ENCODE peak calls at places on chromosome X, in eight cellular contexts. Y is fibroblast of mammary gland, U is T47D, G is NCI-H1694, C is psoas muscle, M is fibroblast of pulmonary artery, S is activated T-cell treated with anti-CD3 and anti-CD28 coated beads for 1 hour, I is T-helper 9 cell. B is an unnamed sample.

GRCh38 chrX:17860811-17861495 is at the start of gene RAI2:
- DNase-seq in Y (no peak), U (peak), G (no peak), C (peak), M (no peak), S (peak), I (no peak), B (no peak)

GRCh38 chrX:153333271-153333670 is 682 bp upstream of the ZNF275 start:
- DNase-seq in Y (peak), U (no peak), G (no peak), C (no peak), M (peak), S (no peak), I (no peak), B (no peak)

GRCh38 chrX:78375894-78376293 is 48.5 kb upstream of the CYSLTR1 start:
- DNase-seq in Y (no peak), U (no peak), G (no peak), C (no peak), M (no peak), S (no peak), I (no peak), B (no peak)

GRCh38 chrX:20060961-20061868 is 55.5 kb downstream of the MAP7D2 start:
- DNase-seq in Y (no peak), U (no peak), G (peak), C (no peak), M (no peak), S (no peak), I (no peak), B (peak)

GRCh38 chrX:43958529-43958928 is 14.7 kb downstream of the NDP start:
- DNase-seq in Y (peak), U (peak), G (peak), C (no peak), M (peak), S (no peak), I (no peak), B (no peak)

GRCh38 chrX:48465336-48465933 is 4.6 kb downstream of the SLC38A5 start:
- DNase-seq in Y (peak), U (no peak), G (no peak), C (no peak), M (peak), S (no peak), I (no peak), B (no peak)

GRCh38 chrX:104118765-104119164 is 6.4 kb downstream of the ZCCHC18 start:
- DNase-seq in Y (no peak), U (no peak), G (no peak), C (no peak), M (no peak), S (no peak), I (no peak), B (peak)

GRCh38 chrX:70470850-70471289 is 26.2 kb downstream of the DLG3 start:
- DNase-seq in Y (peak), U (no peak), G (no peak), C (no peak), M (no peak), S (no peak), I (no peak), B (no peak)

GRCh38 chrX:72121381-72121780 is 10.3 kb downstream of the RTL5 start:
- DNase-seq in Y (peak), U (no peak), G (no peak), C (peak), M (peak), S (no peak), I (no peak), B (peak)

GRCh38 chrX:40845331-40845911 is 110.1 kb upstream of the MED14 start:
- DNase-seq in Y (peak), U (no peak), G (peak), C (no peak), M (peak), S (no peak), I (no peak), B (no peak)

GRCh38 chrX:125262836-125263235 is 56.8 kb upstream of the TEX13C start:
- DNase-seq in Y (no peak), U (no peak), G (no peak), C (no peak), M (no peak), S (no peak), I (no peak), B (no peak)

GRCh38 chrX:68942141-68942540 is 113.3 kb downstream of the EFNB1 start:
- DNase-seq in Y (no peak), U (no peak), G (no peak), C (no peak), M (no peak), S (no peak), I (no peak), B (peak)

GRCh38 chrX:3550160-3550765 is 163.2 kb downstream of the PRKX start:
- DNase-seq in Y (peak), U (no peak), G (no peak), C (no peak), M (peak), S (no peak), I (no peak), B (no peak)

GRCh38 chrX:19800821-19801220 is 86.6 kb downstream of the SH3KBP1 start:
- DNase-seq in Y (no peak), U (no peak), G (no peak), C (no peak), M (no peak), S (no peak), I (no peak), B (no peak)

GRCh38 chrX:18047440-18047940 is 173.2 kb downstream of the BEND2 start:
- DNase-seq in Y (no peak), U (no peak), G (no peak), C (no peak), M (no peak), S (no peak), I (no peak), B (no peak)

GRCh38 chrX:13345037-13345436 is 25.2 kb upstream of the ATXN3L start:
- DNase-seq in Y (no peak), U (no peak), G (no peak), C (no peak), M (no peak), S (no peak), I (no peak), B (no peak)

GRCh38 chrX:2474280-2474962 is 26.4 kb downstream of the DHRSX start:
- DNase-seq in Y (no peak), U (no peak), G (no peak), C (no peak), M (no peak), S (no peak), I (no peak), B (no peak)

GRCh38 chrX:115332832-115333231 is 43.3 kb downstream of the LUZP4 start:
- DNase-seq in Y (no peak), U (no peak), G (no peak), C (no peak), M (no peak), S (no peak), I (no peak), B (no peak)

GRCh38 chrX:17968367-17968766 is 107.3 kb upstream of the RAI2 start:
- DNase-seq in Y (no peak), U (no peak), G (no peak), C (no peak), M (no peak), S (no peak), I (no peak), B (peak)

GRCh38 chrX:3638280-3638873 is 75.1 kb downstream of the PRKX start:
- DNase-seq in Y (peak), U (peak), G (peak), C (peak), M (peak), S (peak), I (peak), B (no peak)

GRCh38 chrX:48573690-48574269 is 504 bp upstream of the RBM3 start:
- DNase-seq in Y (no peak), U (no peak), G (peak), C (peak), M (no peak), S (no peak), I (peak), B (peak)

GRCh38 chrX:134371133-134371532 is 88.8 kb upstream of the HPRT1 start:
- DNase-seq in Y (no peak), U (no peak), G (no peak), C (no peak), M (no peak), S (no peak), I (no peak), B (no peak)

GRCh38 chrX:98362630-98363029 is 1478.9 kb downstream of the RPA4 start:
- DNase-seq in Y (no peak), U (no peak), G (no peak), C (no peak), M (no peak), S (no peak), I (no peak), B (no peak)

GRCh38 chrX:118373538-118373937 is 27.6 kb downstream of the WDR44 start:
- DNase-seq in Y (no peak), U (no peak), G (no peak), C (no peak), M (peak), S (no peak), I (no peak), B (no peak)

GRCh38 chrX:66002832-66003680 is 36.8 kb downstream of the VSIG4 start:
- DNase-seq in Y (no peak), U (no peak), G (no peak), C (no peak), M (no peak), S (no peak), I (no peak), B (no peak)

GRCh38 chrX:17738002-17738713 is 865 bp downstream of the SCML1 start:
- DNase-seq in Y (peak), U (no peak), G (no peak), C (peak), M (no peak), S (peak), I (peak), B (no peak)

GRCh38 chrX:10983526-10983925 is 127.6 kb upstream of the HCCS start:
- DNase-seq in Y (no peak), U (no peak), G (no peak), C (no peak), M (no peak), S (no peak), I (no peak), B (no peak)